ENCODE peak calls at places on chromosome 5, in six cellular contexts. T is CD8-positive, alpha-beta T cell; U is mucosa of descending colon; Q is AG08396; L is SHP77; V is SJSA1. E is an unnamed sample.

GRCh38 chr5:103511554-103511885 is 51.1 kb downstream of the NUDT12 start:
- DNase-seq in T (no peak), U (no peak), Q (no peak), L (no peak), V (no peak), E (no peak)

GRCh38 chr5:59021286-59021673 is 438.4 kb downstream of the RAB3C start:
- DNase-seq in U (no peak), V (no peak), Q (no peak), L (peak; percentile 88), T (no peak), E (no peak)

GRCh38 chr5:155307219-155307618 is 293.7 kb downstream of the KIF4B start:
- DNase-seq in T (no peak), V (no peak), L (no peak), U (no peak), Q (no peak), E (no peak)

GRCh38 chr5:73030995-73031394 is 75.2 kb downstream of the FCHO2 start:
- DNase-seq in T (no peak), L (no peak), U (no peak), Q (peak; percentile 64), V (peak; percentile 65), E (no peak)

GRCh38 chr5:14433202-14433601 is 148.4 kb upstream of the OTULINL start:
- DNase-seq in U (no peak), L (no peak), T (no peak), Q (no peak), V (no peak), E (no peak)

GRCh38 chr5:137272831-137273230 is 226.3 kb downstream of the SPOCK1 start:
- DNase-seq in T (no peak), L (no peak), Q (no peak), V (no peak), U (no peak), E (no peak)

GRCh38 chr5:59276886-59277514 is 616.5 kb downstream of the PDE4D start:
- DNase-seq in L (no peak), U (no peak), Q (no peak), V (no peak), T (no peak), E (no peak)

GRCh38 chr5:171806976-171807823 is 21.6 kb downstream of the SMIM23 start:
- DNase-seq in Q (peak; percentile 31), T (no peak), V (no peak), L (peak; percentile 61), U (no peak), E (no peak)

GRCh38 chr5:1039210-1039548 is 30.6 kb downstream of the NKD2 start:
- DNase-seq in T (no peak), L (no peak), U (no peak), Q (no peak), V (no peak), E (no peak)

GRCh38 chr5:4584982-4585381 is 555.1 kb upstream of the ADAMTS16 start:
- DNase-seq in L (no peak), V (peak; percentile 73), U (no peak), T (no peak), Q (no peak), E (no peak)

GRCh38 chr5:163489055-163489744 is 16.2 kb upstream of the MAT2B start:
- DNase-seq in L (no peak), Q (no peak), U (no peak), V (no peak), T (peak; percentile 35), E (peak; percentile 59)

GRCh38 chr5:72555871-72556270 is 48.7 kb upstream of the ZNF366 start:
- DNase-seq in T (no peak), Q (no peak), V (no peak), L (no peak), U (no peak), E (no peak)